ENCODE peak calls at places on chromosomes 5 and 9, in six cellular contexts. W is CD4-positive, alpha-beta T cell; U is nucleus accumbens; G is mucosa of gallbladder; F is retinal pigment epithelial cell; D is activated T-helper 1 cell treated with Interleukin-2 at 50 U/mL for 16 hours. O is an unnamed sample.

GRCh38 chr5:147248584-147248983 is 13.8 kb downstream of the STK32A start:
- DNase-seq in G (no peak), W (no peak), U (no peak), D (no peak), F (no peak), O (no peak)

GRCh38 chr5:32109236-32109635 is 64.9 kb downstream of the GOLPH3 start:
- DNase-seq in W (no peak), F (no peak), D (no peak), U (no peak), G (no peak), O (no peak)

GRCh38 chr5:120160120-120160895 is 303.8 kb upstream of the PRR16 start:
- DNase-seq in G (no peak), U (no peak), D (no peak), F (no peak), W (no peak), O (no peak)

GRCh38 chr5:71748360-71748759 is 29.3 kb downstream of the CARTPT start:
- DNase-seq in D (no peak), W (no peak), G (peak), F (no peak), U (no peak), O (no peak)

GRCh38 chr9:136572596-136573313 is 26.9 kb upstream of the NOTCH1 start:
- DNase-seq in U (no peak), F (no peak), G (no peak), D (no peak), W (no peak), O (no peak)

GRCh38 chr9:33445389-33445881 is 2.0 kb downstream of the AQP3 start:
- DNase-seq in F (no peak), G (peak), W (peak), U (no peak), D (no peak), O (peak)

GRCh38 chr9:131111854-131112311 is 13.5 kb upstream of the NUP214 start:
- DNase-seq in W (no peak), G (no peak), U (peak), D (no peak), F (no peak), O (no peak)

GRCh38 chr9:121870271-121870670 is 218.8 kb downstream of the DAB2IP start:
- DNase-seq in G (no peak), W (no peak), F (no peak), D (no peak), U (no peak), O (no peak)

GRCh38 chr5:109167586-109167985 is 242.2 kb downstream of the PJA2 start:
- DNase-seq in W (no peak), U (no peak), D (no peak), F (no peak), G (no peak), O (no peak)

GRCh38 chr9:77743381-77743780 is 95.3 kb upstream of the GNA14 start:
- DNase-seq in F (no peak), W (no peak), D (no peak), G (no peak), U (no peak), O (no peak)

GRCh38 chr9:112783551-112783954 is 33.0 kb downstream of the SNX30 start:
- DNase-seq in G (no peak), D (no peak), W (no peak), F (no peak), U (no peak), O (no peak)

GRCh38 chr9:92059669-92060068 is 55.5 kb downstream of the SPTLC1 start:
- DNase-seq in F (no peak), W (no peak), D (no peak), U (no peak), G (no peak), O (no peak)

GRCh38 chr5:36363101-36363500 is 61.4 kb upstream of the RANBP3L start:
- DNase-seq in G (no peak), F (peak), W (no peak), U (no peak), D (no peak), O (no peak)

GRCh38 chr5:68258531-68258930 is 43.0 kb downstream of the PIK3R1 start:
- DNase-seq in F (no peak), U (no peak), G (no peak), D (no peak), W (no peak), O (no peak)

GRCh38 chr9:127580371-127580770 is 31.7 kb upstream of the STXBP1 start:
- DNase-seq in G (no peak), U (no peak), F (no peak), D (no peak), W (no peak), O (no peak)

GRCh38 chr5:81778642-81779041 is 27.7 kb upstream of the SSBP2 start:
- DNase-seq in F (no peak), U (no peak), W (no peak), D (no peak), G (no peak), O (no peak)

GRCh38 chr5:116492776-116493175 is 81.8 kb downstream of the SEMA6A start:
- DNase-seq in D (no peak), W (no peak), F (no peak), G (no peak), U (no peak), O (no peak)

GRCh38 chr9:111978616-111979015 is 82.0 kb downstream of the UGCG start:
- DNase-seq in F (no peak), G (no peak), U (no peak), D (no peak), W (no peak), O (no peak)

GRCh38 chr9:131731237-131731995 is 8.5 kb downstream of the RAPGEF1 start:
- DNase-seq in G (no peak), U (no peak), D (no peak), W (no peak), F (no peak), O (no peak)